ENCODE peak calls at places on chromosomes 5 and 9, in ten cellular contexts. A, D, P, Z, N, E, F, G, Y and M are unnamed samples.

GRCh38 chr5:118614701-118615475 is 373.5 kb downstream of the DTWD2 start:
- DNase-seq in A (no peak), D (no peak), P (no peak), Z (no peak), N (no peak), E (no peak), F (no peak), G (no peak), Y (no peak), M (no peak)

GRCh38 chr5:83404182-83404712 is 67.3 kb upstream of the VCAN start:
- DNase-seq in A (no peak), D (no peak), P (no peak), Z (no peak), N (no peak), E (no peak), F (no peak), G (no peak), Y (no peak), M (no peak)

GRCh38 chr5:63094730-63095129 is 516.1 kb downstream of the LRRC70 start:
- DNase-seq in A (no peak), D (no peak), P (no peak), Z (no peak), N (no peak), E (no peak), F (no peak), G (no peak), Y (peak), M (no peak)

GRCh38 chr5:65866837-65867508 is 59.4 kb upstream of the ERBIN start:
- DNase-seq in A (no peak), D (no peak), P (no peak), Z (no peak), N (no peak), E (peak), F (no peak), G (no peak), Y (no peak), M (no peak)

GRCh38 chr5:31702709-31703108 is 63.8 kb downstream of the PDZD2 start:
- DNase-seq in A (no peak), D (no peak), P (no peak), Z (no peak), N (no peak), E (no peak), F (no peak), G (no peak), Y (no peak), M (peak)

GRCh38 chr9:136936645-136937170 is 7.8 kb downstream of the FBXW5 start:
- DNase-seq in A (no peak), D (no peak), P (no peak), Z (no peak), N (no peak), E (no peak), F (no peak), G (no peak), Y (no peak), M (no peak)

GRCh38 chr9:37949576-37949975 is 45.6 kb upstream of the SLC25A51 start:
- DNase-seq in A (no peak), D (no peak), P (no peak), Z (no peak), N (no peak), E (no peak), F (peak), G (no peak), Y (no peak), M (peak)

GRCh38 chr9:4293293-4293931 is 6.5 kb downstream of the GLIS3 start:
- DNase-seq in A (no peak), D (no peak), P (no peak), Z (no peak), N (no peak), E (no peak), F (peak), G (peak), Y (no peak), M (peak)

GRCh38 chr9:88989961-88990570 is 1.2 kb upstream of the S1PR3 start:
- DNase-seq in A (no peak), D (no peak), P (no peak), Z (no peak), N (no peak), E (no peak), F (no peak), G (no peak), Y (no peak), M (no peak)

GRCh38 chr9:85502815-85503643 is 238.7 kb downstream of the AGTPBP1 start:
- DNase-seq in A (no peak), D (no peak), P (no peak), Z (no peak), N (no peak), E (no peak), F (no peak), G (no peak), Y (no peak), M (no peak)

GRCh38 chr5:136194611-136195010 is 1.6 kb upstream of the SMIM32 start:
- DNase-seq in A (no peak), D (no peak), P (no peak), Z (no peak), N (no peak), E (no peak), F (no peak), G (no peak), Y (no peak), M (no peak)

GRCh38 chr9:121732886-121733285 is 81.5 kb downstream of the DAB2IP start:
- DNase-seq in A (no peak), D (no peak), P (no peak), Z (no peak), N (no peak), E (no peak), F (no peak), G (no peak), Y (no peak), M (no peak)

GRCh38 chr9:79477241-79477830 is 94.4 kb upstream of the TLE4 start:
- DNase-seq in A (no peak), D (no peak), P (no peak), Z (no peak), N (no peak), E (no peak), F (no peak), G (no peak), Y (no peak), M (peak)

GRCh38 chr5:154276932-154277331 is 86.4 kb downstream of the GALNT10 start:
- DNase-seq in A (no peak), D (no peak), P (no peak), Z (no peak), N (no peak), E (no peak), F (no peak), G (peak), Y (no peak), M (peak)

GRCh38 chr5:127683006-127683405 is 20.2 kb upstream of the CCDC192 start:
- DNase-seq in A (no peak), D (no peak), P (no peak), Z (no peak), N (no peak), E (no peak), F (no peak), G (peak), Y (no peak), M (no peak)

GRCh38 chr5:33890147-33890546 is 1.6 kb downstream of the ADAMTS12 start:
- DNase-seq in A (no peak), D (no peak), P (no peak), Z (no peak), N (peak), E (no peak), F (no peak), G (no peak), Y (no peak), M (no peak)

GRCh38 chr5:66828551-66829421 is 232.6 kb downstream of the MAST4 start:
- DNase-seq in A (peak), D (peak), P (peak), Z (peak), N (peak), E (peak), F (no peak), G (peak), Y (peak), M (peak)

GRCh38 chr9:80615964-80616363 is 1044.2 kb downstream of the TLE4 start:
- DNase-seq in A (no peak), D (no peak), P (no peak), Z (no peak), N (no peak), E (no peak), F (no peak), G (no peak), Y (no peak), M (peak)

GRCh38 chr9:70613024-70613768 is 198.7 kb upstream of the KLF9 start:
- DNase-seq in A (no peak), D (no peak), P (no peak), Z (no peak), N (no peak), E (no peak), F (no peak), G (no peak), Y (no peak), M (no peak)

GRCh38 chr9:96420468-96421219 is 2.5 kb upstream of the ZNF367 start:
- DNase-seq in A (no peak), D (no peak), P (peak), Z (no peak), N (peak), E (no peak), F (peak), G (peak), Y (no peak), M (peak)

GRCh38 chr9:127912296-127912695 is 4.5 kb downstream of the ST6GALNAC4 start:
- DNase-seq in A (no peak), D (no peak), P (no peak), Z (peak), N (no peak), E (no peak), F (no peak), G (no peak), Y (no peak), M (no peak)

GRCh38 chr5:126610616-126611015 is 9.9 kb downstream of the PHAX start:
- DNase-seq in A (no peak), D (no peak), P (no peak), Z (no peak), N (no peak), E (no peak), F (no peak), G (no peak), Y (no peak), M (no peak)

GRCh38 chr5:54884195-54884536 is 101.2 kb downstream of the ESM1 start:
- DNase-seq in A (no peak), D (no peak), P (no peak), Z (no peak), N (no peak), E (no peak), F (no peak), G (no peak), Y (no peak), M (no peak)

GRCh38 chr9:129464972-129465833 is 155.7 kb downstream of the C9orf50 start:
- DNase-seq in A (no peak), D (no peak), P (no peak), Z (peak), N (no peak), E (no peak), F (no peak), G (peak), Y (no peak), M (no peak)

GRCh38 chr5:55172051-55172899 is 702 bp downstream of the CDC20B start:
- DNase-seq in A (peak), D (peak), P (peak), Z (no peak), N (peak), E (peak), F (peak), G (peak), Y (peak), M (peak)

GRCh38 chr5:108788142-108788541 is 40.4 kb downstream of the FER start:
- DNase-seq in A (no peak), D (no peak), P (no peak), Z (no peak), N (peak), E (no peak), F (no peak), G (no peak), Y (no peak), M (peak)